ENCODE peak calls at places on chromosomes 13 and 19, in four cellular contexts. G, K, P and I are unnamed samples.

GRCh38 chr13:59834801-59835200 is 328.9 kb downstream of the DIAPH3 start:
- DNase-seq in G (peak; percentile 41), K (no peak), P (no peak), I (no peak)

GRCh38 chr13:97844151-97844550 is 109.3 kb upstream of the IPO5 start:
- DNase-seq in G (no peak), K (no peak), P (no peak), I (no peak)

GRCh38 chr13:99726261-99726894 is 225.1 kb downstream of the TM9SF2 start:
- DNase-seq in G (no peak), K (peak; percentile 32), P (no peak), I (no peak)

GRCh38 chr13:93418398-93418797 is 191.8 kb downstream of the GPC6 start:
- DNase-seq in G (no peak), K (no peak), P (no peak), I (no peak)

GRCh38 chr19:2014081-2014693 is 1.3 kb downstream of the BTBD2 start:
- DNase-seq in G (no peak), K (no peak), P (no peak), I (no peak)

GRCh38 chr19:55206664-55207500 is 2.4 kb downstream of the PTPRH start:
- DNase-seq in G (peak; percentile 96), K (peak; percentile 87), P (peak; percentile 100), I (no peak)

GRCh38 chr13:47216176-47216822 is 319.4 kb upstream of the HTR2A start:
- DNase-seq in G (peak; percentile 57), K (no peak), P (no peak), I (no peak)

GRCh38 chr19:47633996-47634395 is 25.1 kb downstream of the BICRA start:
- DNase-seq in G (no peak), K (no peak), P (no peak), I (no peak)

GRCh38 chr19:4981681-4981958 is 12.7 kb downstream of the KDM4B start:
- DNase-seq in G (no peak), K (no peak), P (no peak), I (peak; percentile 28)

GRCh38 chr13:76512676-76513277 is 373.4 kb downstream of the KCTD12 start:
- DNase-seq in G (peak; percentile 68), K (no peak), P (no peak), I (no peak)

GRCh38 chr13:36850790-36851438 is 31.9 kb downstream of the RFXAP start:
- DNase-seq in G (peak; percentile 26), K (peak; percentile 62), P (no peak), I (peak; percentile 29)

GRCh38 chr19:12543855-12544254 is 7.4 kb downstream of the ZNF564 start:
- DNase-seq in G (peak; percentile 57), K (no peak), P (no peak), I (no peak)

GRCh38 chr19:33400856-33401682 is 27.6 kb downstream of the CEBPG start:
- DNase-seq in G (no peak), K (no peak), P (no peak), I (no peak)

GRCh38 chr19:4058696-4059492 is 7.8 kb downstream of the ZBTB7A start:
- DNase-seq in G (peak; percentile 58), K (peak; percentile 30), P (no peak), I (no peak)

GRCh38 chr19:37951816-37952210 is 44.8 kb downstream of the SIPA1L3 start:
- DNase-seq in G (no peak), K (no peak), P (no peak), I (no peak)

GRCh38 chr13:94329754-94330551 is 149.5 kb downstream of the DCT start:
- DNase-seq in G (peak; percentile 92), K (no peak), P (peak; percentile 15), I (no peak)

GRCh38 chr19:1428738-1429391 is 9.3 kb upstream of the RPS15 start:
- DNase-seq in G (no peak), K (no peak), P (no peak), I (no peak)

GRCh38 chr19:40445945-40446784 is 2.0 kb upstream of the SERTAD3 start:
- DNase-seq in G (peak; percentile 67), K (peak; percentile 62), P (no peak), I (no peak)

GRCh38 chr13:31725841-31726240 is 13.5 kb upstream of the RXFP2 start:
- DNase-seq in G (no peak), K (no peak), P (no peak), I (no peak)

GRCh38 chr13:100269837-100270236 is 180.9 kb downstream of the PCCA start:
- DNase-seq in G (peak; percentile 31), K (no peak), P (no peak), I (no peak)

GRCh38 chr13:33611016-33611805 is 206.7 kb upstream of the RFC3 start:
- DNase-seq in G (no peak), K (no peak), P (no peak), I (no peak)

GRCh38 chr19:4430760-4431159 is 26.8 kb downstream of the UBXN6 start:
- DNase-seq in G (no peak), K (no peak), P (no peak), I (no peak)

GRCh38 chr19:53809518-53810186 is 14.5 kb downstream of the NLRP12 start:
- DNase-seq in G (no peak), K (peak; percentile 83), P (no peak), I (no peak)

GRCh38 chr19:41705393-41706174 is 2.8 kb upstream of the CEACAM5 start:
- DNase-seq in G (peak; percentile 41), K (peak; percentile 67), P (peak; percentile 58), I (peak; percentile 13)

GRCh38 chr13:30033681-30034447 is 183.4 kb upstream of the UBL3 start:
- DNase-seq in G (peak; percentile 96), K (no peak), P (no peak), I (no peak)

GRCh38 chr13:113333076-113333475 is 30.9 kb downstream of the GRTP1 start:
- DNase-seq in G (no peak), K (no peak), P (no peak), I (no peak)

GRCh38 chr13:96730676-96731075 is 263.6 kb downstream of the OXGR1 start:
- DNase-seq in G (no peak), K (no peak), P (no peak), I (no peak)

GRCh38 chr19:16416996-16417395 is 54.8 kb downstream of the EPS15L1 start:
- DNase-seq in G (no peak), K (no peak), P (no peak), I (no peak)

GRCh38 chr19:34228347-34228746 is 26.0 kb upstream of the GARRE1 start:
- DNase-seq in G (peak; percentile 72), K (no peak), P (no peak), I (no peak)

GRCh38 chr19:771332-771785 is 20.4 kb downstream of the MISP start:
- DNase-seq in G (peak; percentile 83), K (peak; percentile 64), P (no peak), I (peak; percentile 45)

GRCh38 chr19:48244289-48244688 is 11.4 kb downstream of the CARD8 start:
- DNase-seq in G (no peak), K (no peak), P (no peak), I (peak; percentile 31)

GRCh38 chr19:24069907-24070657 is 16.9 kb upstream of the ZNF254 start:
- DNase-seq in G (no peak), K (no peak), P (no peak), I (no peak)

GRCh38 chr19:49333426-49334288 is 1.5 kb upstream of the CD37 start:
- DNase-seq in G (peak; percentile 61), K (peak; percentile 27), P (no peak), I (peak; percentile 98)

GRCh38 chr13:29683041-29683440 is 87.6 kb upstream of the SLC7A1 start:
- DNase-seq in G (no peak), K (no peak), P (no peak), I (no peak)

GRCh38 chr19:40200352-40201099 is 9.3 kb downstream of the MAP3K10 start:
- DNase-seq in G (no peak), K (no peak), P (no peak), I (no peak)

GRCh38 chr19:17926044-17926443 is 6.8 kb upstream of the CCDC124 start:
- DNase-seq in G (no peak), K (no peak), P (no peak), I (no peak)
- H3K4me2 ChIP-seq in G (no peak overlapping the region), K (no peak overlapping the region), P (no peak overlapping the region), I (no peak overlapping the region)

GRCh38 chr13:50208826-50209335 is 193.6 kb downstream of the KCNRG start:
- DNase-seq in G (peak; percentile 78), K (peak; percentile 66), P (peak; percentile 37), I (peak; percentile 45)
- H3K4me2 ChIP-seq in G (peak overlapping the region; percentile 68), K (no peak overlapping the region), P (peak overlapping the region; percentile 95), I (peak overlapping the region; percentile 66)

GRCh38 chr19:28710278-28710677 is 502.7 kb downstream of the UQCRFS1 start:
- DNase-seq in G (peak; percentile 71), K (no peak), P (peak; percentile 30), I (peak; percentile 76)
- H3K4me2 ChIP-seq in G (no peak overlapping the region), K (no peak overlapping the region), P (no peak overlapping the region), I (no peak overlapping the region)

GRCh38 chr13:110949116-110949515 is 34.2 kb upstream of the ANKRD10 start:
- DNase-seq in G (no peak), K (no peak), P (no peak), I (no peak)
- H3K4me2 ChIP-seq in G (no peak overlapping the region), K (no peak overlapping the region), P (no peak overlapping the region), I (no peak overlapping the region)

GRCh38 chr13:27449936-27450828 is at the start of gene MTIF3:
- DNase-seq in G (peak; percentile 94), K (peak; percentile 97), P (peak; percentile 71), I (peak; percentile 99)

GRCh38 chr13:27446986-27447583 is 3.3 kb downstream of the MTIF3 start:
- DNase-seq in G (no peak), K (no peak), P (no peak), I (peak; percentile 79)

GRCh38 chr13:27449081-27449603 is 1.2 kb downstream of the MTIF3 start:
- DNase-seq in G (no peak), K (no peak), P (no peak), I (no peak)

GRCh38 chr13:27450921-27451461 is 627 bp upstream of the MTIF3 start:
- DNase-seq in G (peak; percentile 75), K (no peak), P (no peak), I (peak; percentile 28)

DNA sequence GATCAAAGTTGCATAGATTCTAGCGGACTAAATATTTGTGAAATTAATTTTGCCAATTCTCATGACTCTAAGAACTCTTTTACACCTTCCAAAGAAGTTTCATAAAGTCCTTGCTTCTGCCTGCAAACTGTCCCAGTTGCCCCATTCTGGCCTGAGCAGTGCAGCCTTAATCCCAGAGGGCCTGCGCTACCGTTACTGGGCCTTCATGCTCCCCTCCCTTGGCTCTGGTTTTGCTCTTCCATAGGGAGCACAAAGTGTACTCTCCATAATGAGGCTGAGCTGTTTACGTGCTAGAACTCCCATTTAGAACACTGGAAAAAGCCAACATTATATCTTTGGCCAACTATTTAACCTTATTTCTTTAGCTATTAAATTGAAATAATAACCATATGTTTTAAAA is 2.1 kb downstream of the MTIF3 start:
- DNase-seq in G (no peak), K (no peak), P (no peak), I (no peak)
- H3K4me2 ChIP-seq in G (no peak overlapping the region), K (no peak overlapping the region), P (no peak overlapping the region), I (peak overlapping the region; percentile 79)

GRCh38 chr13:40571338-40571737 is 95.1 kb downstream of the FOXO1 start:
- DNase-seq in G (no peak), K (no peak), P (no peak), I (peak; percentile 53)
- H3K4me2 ChIP-seq in G (no peak overlapping the region), K (no peak overlapping the region), P (no peak overlapping the region), I (peak overlapping the region; percentile 61)

GRCh38 chr19:44680536-44680935 is 9.3 kb downstream of the CEACAM19 start:
- DNase-seq in G (no peak), K (no peak), P (no peak), I (no peak)

GRCh38 chr19:44673510-44673909 is 2.2 kb downstream of the CEACAM19 start:
- DNase-seq in G (no peak), K (no peak), P (no peak), I (no peak)

GRCh38 chr19:44675516-44675915 is 4.2 kb downstream of the CEACAM19 start:
- DNase-seq in G (no peak), K (no peak), P (no peak), I (no peak)

GRCh38 chr19:44681992-44682790 is 10.9 kb downstream of the CEACAM19 start:
- DNase-seq in G (no peak), K (no peak), P (no peak), I (no peak)

GRCh38 chr19:44677019-44677809 is 5.9 kb downstream of the CEACAM19 start:
- DNase-seq in G (peak; percentile 67), K (peak; percentile 74), P (peak; percentile 89), I (peak; percentile 30)
- H3K4me2 ChIP-seq in G (peak overlapping the region; percentile 12), K (no peak overlapping the region), P (peak overlapping the region; percentile 36), I (no peak overlapping the region)